ENCODE peak calls at places on chromosomes 13 and 19, in nine cellular contexts. N, Y, B, T, V, F, G, O and E are unnamed samples.

GRCh38 chr13:82216165-82216564 is 1666.1 kb downstream of the SLITRK1 start:
- DNase-seq in N (no peak), Y (no peak), B (no peak), T (no peak), V (no peak), F (no peak), G (no peak), O (no peak), E (no peak)

GRCh38 chr19:49431330-49431749 is 6.2 kb downstream of the GFY start:
- DNase-seq in N (no peak), Y (no peak), B (no peak), T (no peak), V (no peak), F (no peak), G (no peak), O (no peak), E (no peak)

GRCh38 chr13:57045816-57046691 is 94.7 kb upstream of the PRR20A start:
- DNase-seq in N (no peak), Y (no peak), B (no peak), T (no peak), V (no peak), F (no peak), G (no peak), O (no peak), E (no peak)

GRCh38 chr19:1445932-1446712 is 3.8 kb upstream of the APC2 start:
- DNase-seq in N (no peak), Y (no peak), B (no peak), T (no peak), V (no peak), F (no peak), G (no peak), O (no peak), E (no peak)

GRCh38 chr13:30718661-30719520 is 16.5 kb upstream of the ALOX5AP start:
- DNase-seq in N (no peak), Y (no peak), B (no peak), T (no peak), V (no peak), F (peak; percentile 74), G (no peak), O (peak; percentile 50), E (no peak)

GRCh38 chr13:114071441-114071840 is 61.0 kb downstream of the RASA3 start:
- DNase-seq in N (no peak), Y (no peak), B (no peak), T (peak; percentile 18), V (no peak), F (no peak), G (no peak), O (no peak), E (no peak)

GRCh38 chr13:53238241-53238640 is 209.6 kb downstream of the OLFM4 start:
- DNase-seq in N (no peak), Y (no peak), B (no peak), T (no peak), V (no peak), F (no peak), G (no peak), O (no peak), E (no peak)

GRCh38 chr13:98171806-98172569 is 5.1 kb downstream of the RNF113B start:
- DNase-seq in N (peak; percentile 45), Y (no peak), B (peak; percentile 72), T (no peak), V (no peak), F (no peak), G (no peak), O (no peak), E (peak; percentile 40)

GRCh38 chr13:95477187-95477586 is 75.3 kb upstream of the CLDN10 start:
- DNase-seq in N (no peak), Y (no peak), B (no peak), T (no peak), V (no peak), F (no peak), G (no peak), O (no peak), E (no peak)

GRCh38 chr19:17475541-17476115 is 5.3 kb downstream of the SLC27A1 start:
- DNase-seq in N (no peak), Y (no peak), B (peak; percentile 87), T (peak; percentile 87), V (no peak), F (no peak), G (no peak), O (no peak), E (peak; percentile 67)